ENCODE peak calls at places on chromosome 9, in five cellular contexts. O, B, U, A and G are unnamed samples.

GRCh38 chr9:113309204-113309813 is 6.1 kb upstream of the RNF183 start:
- DNase-seq in O (peak; percentile 52), B (no peak), U (peak; percentile 23), A (peak; percentile 42), G (peak; percentile 65)

GRCh38 chr9:129001504-129002325 is 26.4 kb downstream of the SH3GLB2 start:
- DNase-seq in O (no peak), B (no peak), U (no peak), A (no peak), G (no peak)

GRCh38 chr9:121962421-121962820 is 130.7 kb downstream of the TTLL11 start:
- DNase-seq in O (no peak), B (no peak), U (no peak), A (no peak), G (no peak)

GRCh38 chr9:6915635-6916034 is 157.9 kb downstream of the KDM4C start:
- DNase-seq in O (no peak), B (no peak), U (no peak), A (no peak), G (no peak)

GRCh38 chr9:135116371-135116770 is 28.9 kb downstream of the OLFM1 start:
- DNase-seq in O (no peak), B (no peak), U (no peak), A (no peak), G (no peak)

GRCh38 chr9:97109194-97109811 is 70.4 kb upstream of the CTSV start:
- DNase-seq in O (peak; percentile 64), B (peak; percentile 32), U (peak; percentile 37), A (peak; percentile 0), G (peak; percentile 63)

GRCh38 chr9:4301302-4301701 is 1.4 kb upstream of the GLIS3 start:
- DNase-seq in O (no peak), B (no peak), U (no peak), A (no peak), G (no peak)

GRCh38 chr9:31137850-31138160 is 1246.6 kb upstream of the ACO1 start:
- DNase-seq in O (no peak), B (no peak), U (no peak), A (no peak), G (no peak)

GRCh38 chr9:116686693-116687073 is 422 bp upstream of the TRIM32 start:
- DNase-seq in O (peak; percentile 22), B (no peak), U (no peak), A (no peak), G (no peak)

GRCh38 chr9:37027582-37028424 is 6.3 kb downstream of the PAX5 start:
- DNase-seq in O (peak; percentile 91), B (peak; percentile 63), U (peak; percentile 86), A (peak; percentile 67), G (peak; percentile 78)

GRCh38 chr9:128211551-128212281 is 8.5 kb downstream of the DNM1 start:
- DNase-seq in O (no peak), B (no peak), U (no peak), A (no peak), G (no peak)

GRCh38 chr9:35526087-35526801 is 36.3 kb downstream of the RUSC2 start:
- DNase-seq in O (no peak), B (no peak), U (no peak), A (no peak), G (no peak)

GRCh38 chr9:82584349-82584846 is 478.5 kb downstream of the RASEF start:
- DNase-seq in O (no peak), B (no peak), U (no peak), A (no peak), G (no peak)

GRCh38 chr9:9142001-9142400 is 1342.4 kb upstream of the DMAC1 start:
- DNase-seq in O (no peak), B (no peak), U (no peak), A (no peak), G (no peak)

GRCh38 chr9:84207443-84208032 is 133.0 kb downstream of the SLC28A3 start:
- DNase-seq in O (no peak), B (no peak), U (no peak), A (no peak), G (no peak)

GRCh38 chr9:7542648-7543165 is 256.9 kb downstream of the DMAC1 start:
- DNase-seq in O (no peak), B (peak; percentile 25), U (no peak), A (no peak), G (peak; percentile 43)

GRCh38 chr9:18362901-18363685 is 110.9 kb upstream of the ADAMTSL1 start:
- DNase-seq in O (no peak), B (no peak), U (no peak), A (peak; percentile 13), G (no peak)

GRCh38 chr9:13587581-13587980 is 308.1 kb upstream of the MPDZ start:
- DNase-seq in O (no peak), B (peak; percentile 44), U (no peak), A (no peak), G (peak; percentile 54)

GRCh38 chr9:110152704-110153374 is 55.1 kb downstream of the C9orf152 start:
- DNase-seq in O (peak; percentile 40), B (no peak), U (no peak), A (peak; percentile 41), G (no peak)

GRCh38 chr9:2720179-2720654 is 2.9 kb downstream of the KCNV2 start:
- DNase-seq in O (no peak), B (no peak), U (no peak), A (no peak), G (no peak)

GRCh38 chr9:73073337-73074175 is 78.1 kb upstream of the ANXA1 start:
- DNase-seq in O (no peak), B (no peak), U (no peak), A (no peak), G (no peak)

GRCh38 chr9:99445377-99445891 is 223.4 kb downstream of the SEC61B start:
- DNase-seq in O (no peak), B (no peak), U (no peak), A (peak; percentile 55), G (no peak)

GRCh38 chr9:131657890-131658752 is 81.8 kb downstream of the RAPGEF1 start:
- DNase-seq in O (no peak), B (no peak), U (peak; percentile 64), A (peak; percentile 85), G (no peak)

GRCh38 chr9:124322618-124323432 is 65.1 kb downstream of the NEK6 start:
- DNase-seq in O (no peak), B (no peak), U (no peak), A (no peak), G (no peak)

GRCh38 chr9:106828965-106829364 is 34.0 kb upstream of the ZNF462 start:
- DNase-seq in O (no peak), B (no peak), U (no peak), A (no peak), G (no peak)

GRCh38 chr9:7234144-7234543 is 476.4 kb downstream of the KDM4C start:
- DNase-seq in O (peak; percentile 43), B (no peak), U (no peak), A (no peak), G (no peak)

GRCh38 chr9:37903581-37903830 is 421 bp downstream of the SLC25A51 start:
- DNase-seq in O (no peak), B (no peak), U (no peak), A (no peak), G (no peak)